ENCODE peak calls at places on chromosomes 4 and X, in seven cellular contexts. N is neural progenitor cell; T is endodermal cell; M is K562; K is stimulated activated CD8-positive, alpha-beta memory T cell treated with anti-CD3 and anti-CD28 coated beads, Interleukin-4, amount 100 ng/mL, for 24 hours; S is aorta; P is amygdala. D is an unnamed sample.

GRCh38 chrX:34810911-34811310 is 131.7 kb upstream of the FAM47B start:
- DNase-seq in N (no peak), T (no peak), M (no peak), K (no peak), S (no peak), P (no peak), D (no peak)

GRCh38 chr4:109803924-109804571 is 2.2 kb upstream of the CFI start:
- DNase-seq in N (peak), T (peak), M (peak), K (no peak), S (no peak), P (no peak), D (no peak)

GRCh38 chrX:119067023-119067739 is 5.6 kb upstream of the CT47C1 start:
- DNase-seq in N (peak), T (peak), M (peak), K (peak), S (peak), P (peak), D (peak)

GRCh38 chrX:28590394-28590793 is 3.1 kb downstream of the IL1RAPL1 start:
- DNase-seq in N (peak), T (no peak), M (no peak), K (no peak), S (no peak), P (no peak), D (no peak)

GRCh38 chrX:43176686-43177085 is 398.7 kb upstream of the PPP1R2C start:
- DNase-seq in N (no peak), T (no peak), M (no peak), K (no peak), S (no peak), P (no peak), D (no peak)

GRCh38 chrX:103793541-103793932 is 16.9 kb downstream of the PLP1 start:
- DNase-seq in N (no peak), T (no peak), M (no peak), K (no peak), S (no peak), P (no peak), D (no peak)

GRCh38 chr4:80111276-80111675 is 38.2 kb upstream of the ANTXR2 start:
- DNase-seq in N (no peak), T (no peak), M (no peak), K (no peak), S (no peak), P (no peak), D (no peak)

GRCh38 chr4:113384600-113384999 is 335.1 kb downstream of the ANK2 start:
- DNase-seq in N (no peak), T (no peak), M (no peak), K (no peak), S (no peak), P (no peak), D (no peak)

GRCh38 chr4:6956087-6956433 is 46.4 kb downstream of the TBC1D14 start:
- DNase-seq in N (no peak), T (peak), M (no peak), K (no peak), S (no peak), P (no peak), D (no peak)

GRCh38 chr4:106019771-106020170 is 124.5 kb downstream of the NPNT start:
- DNase-seq in N (no peak), T (no peak), M (no peak), K (no peak), S (no peak), P (no peak), D (no peak)

GRCh38 chrX:119640621-119641020 is 34.4 kb upstream of the NKRF start:
- DNase-seq in N (no peak), T (no peak), M (no peak), K (no peak), S (no peak), P (no peak), D (no peak)

GRCh38 chr4:80075995-80076394 is 3.0 kb upstream of the ANTXR2 start:
- DNase-seq in N (no peak), T (no peak), M (no peak), K (no peak), S (no peak), P (no peak), D (no peak)

GRCh38 chr4:74317616-74318256 is 9.5 kb downstream of the EPGN start:
- DNase-seq in N (no peak), T (no peak), M (no peak), K (no peak), S (no peak), P (no peak), D (no peak)

GRCh38 chrX:47605024-47605423 is 14.6 kb downstream of the SYN1 start:
- DNase-seq in N (no peak), T (no peak), M (no peak), K (no peak), S (no peak), P (no peak), D (no peak)

GRCh38 chr4:16794816-16795445 is 103.5 kb downstream of the LDB2 start:
- DNase-seq in N (peak), T (peak), M (peak), K (peak), S (peak), P (peak), D (no peak)

GRCh38 chrX:21412883-21413282 is 38.7 kb downstream of the CNKSR2 start:
- DNase-seq in N (no peak), T (no peak), M (no peak), K (no peak), S (no peak), P (no peak), D (no peak)

GRCh38 chr4:151948351-151949016 is 187.7 kb upstream of the GATB start:
- DNase-seq in N (no peak), T (no peak), M (no peak), K (no peak), S (no peak), P (no peak), D (no peak)

GRCh38 chrX:13120017-13120416 is 75.6 kb upstream of the FAM9C start:
- DNase-seq in N (peak), T (no peak), M (peak), K (no peak), S (no peak), P (no peak), D (no peak)

GRCh38 chr4:27024807-27025206 is 164.2 kb downstream of the STIM2 start:
- DNase-seq in N (peak), T (peak), M (no peak), K (no peak), S (no peak), P (no peak), D (no peak)

GRCh38 chr4:183398298-183399129 is 45.9 kb upstream of the CDKN2AIP start:
- DNase-seq in N (peak), T (peak), M (peak), K (peak), S (peak), P (peak), D (peak)

GRCh38 chrX:118324588-118324987 is 21.3 kb upstream of the WDR44 start:
- DNase-seq in N (no peak), T (no peak), M (no peak), K (no peak), S (no peak), P (no peak), D (no peak)

GRCh38 chr4:143667461-143667860 is 33.0 kb downstream of the FREM3 start:
- DNase-seq in N (peak), T (no peak), M (no peak), K (no peak), S (peak), P (no peak), D (peak)

GRCh38 chr4:185421366-185422124 is 4.2 kb downstream of the UFSP2 start:
- DNase-seq in N (no peak), T (no peak), M (no peak), K (no peak), S (no peak), P (no peak), D (no peak)

GRCh38 chr4:48467891-48468290 is 15.3 kb upstream of the SLC10A4 start:
- DNase-seq in N (no peak), T (no peak), M (no peak), K (no peak), S (no peak), P (no peak), D (no peak)

GRCh38 chrX:40127052-40127451 is 29.3 kb upstream of the BCOR start:
- DNase-seq in N (no peak), T (no peak), M (no peak), K (no peak), S (no peak), P (no peak), D (no peak)

GRCh38 chr4:33709247-33709646 is 2535.1 kb downstream of the ARAP2 start:
- DNase-seq in N (no peak), T (no peak), M (no peak), K (no peak), S (no peak), P (no peak), D (no peak)

GRCh38 chr4:164815711-164816110 is 61.3 kb upstream of the APELA start:
- DNase-seq in N (no peak), T (no peak), M (no peak), K (no peak), S (no peak), P (no peak), D (no peak)

GRCh38 chrX:136191171-136191570 is 43.8 kb downstream of the FHL1 start:
- DNase-seq in N (no peak), T (no peak), M (no peak), K (no peak), S (no peak), P (no peak), D (no peak)

GRCh38 chr4:1866095-1866755 is 5.0 kb upstream of the NSD2 start:
- DNase-seq in N (no peak), T (no peak), M (no peak), K (no peak), S (no peak), P (no peak), D (no peak)

GRCh38 chr4:13907255-13907751 is 279.8 kb upstream of the BOD1L1 start:
- DNase-seq in N (no peak), T (no peak), M (no peak), K (no peak), S (no peak), P (no peak), D (no peak)

GRCh38 chrX:78111140-78111931 is 7.3 kb downstream of the PGK1 start:
- DNase-seq in N (no peak), T (no peak), M (no peak), K (no peak), S (no peak), P (no peak), D (no peak)

GRCh38 chr4:87011340-87012034 is 76.7 kb downstream of the AFF1 start:
- DNase-seq in N (no peak), T (no peak), M (peak), K (no peak), S (no peak), P (no peak), D (no peak)

GRCh38 chrX:141341341-141341740 is 99.0 kb upstream of the SPANXC start:
- DNase-seq in N (no peak), T (no peak), M (no peak), K (no peak), S (peak), P (no peak), D (no peak)

GRCh38 chr4:145511913-145512522 is 30.4 kb downstream of the SMAD1 start:
- DNase-seq in N (no peak), T (no peak), M (no peak), K (no peak), S (no peak), P (no peak), D (no peak)

D was measured in lung.